ENCODE peak calls at places on chromosomes 2 and 18, in seven cellular contexts. G, S, W, C, O, Q and Z are unnamed samples.

GRCh38 chr2:118221952-118222594 is 133.8 kb downstream of the INSIG2 start:
- DNase-seq in Q (no peak), C (no peak), W (no peak), O (peak; percentile 89), S (peak; percentile 60), G (peak; percentile 33), Z (no peak)

GRCh38 chr2:43225788-43226557 is 433 bp downstream of the ZFP36L2 start:
- DNase-seq in C (no peak), W (peak; percentile 80), G (no peak), S (peak; percentile 80), O (peak; percentile 78), Q (no peak), Z (peak; percentile 24)

GRCh38 chr2:20415511-20415918 is 31.4 kb upstream of the RHOB start:
- DNase-seq in O (no peak), Q (no peak), G (no peak), C (no peak), W (no peak), S (peak; percentile 41), Z (peak; percentile 66)

GRCh38 chr2:46381263-46381849 is 84.1 kb downstream of the EPAS1 start:
- DNase-seq in C (no peak), G (peak; percentile 66), W (no peak), O (no peak), S (peak; percentile 36), Q (no peak), Z (no peak)

GRCh38 chr2:71605781-71606241 is 152.4 kb downstream of the DYSF start:
- DNase-seq in G (no peak), Q (no peak), O (no peak), W (peak; percentile 27), S (peak; percentile 46), C (peak; percentile 24), Z (no peak)

GRCh38 chr2:173151671-173152398 is 76.2 kb downstream of the MAP3K20 start:
- DNase-seq in Q (no peak), S (no peak), O (peak; percentile 69), G (peak; percentile 10), W (no peak), C (no peak), Z (peak; percentile 97)

GRCh38 chr2:232776435-232776834 is at the start of gene KCNJ13:
- DNase-seq in Q (no peak), O (no peak), S (no peak), G (no peak), C (no peak), W (no peak), Z (no peak)

GRCh38 chr2:118177318-118177717 is 89.0 kb downstream of the INSIG2 start:
- DNase-seq in O (no peak), C (no peak), W (no peak), G (no peak), S (no peak), Q (no peak), Z (no peak)

GRCh38 chr2:163897799-163898198 is 162.0 kb upstream of the FIGN start:
- DNase-seq in Q (no peak), G (no peak), C (no peak), O (no peak), W (no peak), S (no peak), Z (no peak)

GRCh38 chr2:8597094-8597493 is 84.8 kb upstream of the ID2 start:
- DNase-seq in G (no peak), W (no peak), O (no peak), Q (no peak), C (no peak), S (no peak), Z (no peak)

GRCh38 chr2:36458106-36458505 is 102.5 kb downstream of the CRIM1 start:
- DNase-seq in O (no peak), C (no peak), W (no peak), Q (no peak), S (no peak), G (no peak), Z (no peak)

GRCh38 chr2:191478754-191479679 is 198.9 kb upstream of the NABP1 start:
- DNase-seq in S (peak; percentile 81), G (no peak), O (peak; percentile 57), W (peak; percentile 53), C (no peak), Q (no peak), Z (no peak)

GRCh38 chr2:240182476-240182875 is 42.0 kb upstream of the OTOS start:
- DNase-seq in Q (no peak), W (no peak), G (no peak), O (no peak), C (no peak), S (no peak), Z (no peak)
- H3K27me3 ChIP-seq in Q (no peaks in the 10 kb centered on the region), W (peaks cover 34% of the 10 kb centered on the region), G (no peaks in the 10 kb centered on the region), O (peaks cover 85% of the 10 kb centered on the region), C (no peaks in the 10 kb centered on the region), S (no peaks in the 10 kb centered on the region), Z (peaks cover 8% of the 10 kb centered on the region)

GRCh38 chr18:59993560-59993959 is 93.8 kb downstream of the PMAIP1 start:
- DNase-seq in W (no peak), O (no peak), Q (no peak), G (no peak), C (no peak), S (no peak), Z (peak; percentile 47)

GRCh38 chr18:59988098-59988706 is 88.4 kb downstream of the PMAIP1 start:
- DNase-seq in W (no peak), O (peak; percentile 82), S (peak; percentile 65), C (peak; percentile 58), G (peak; percentile 6), Q (peak; percentile 20), Z (no peak)

GRCh38 chr18:59987102-59987501 is 87.3 kb downstream of the PMAIP1 start:
- DNase-seq in C (no peak), O (no peak), W (no peak), Q (no peak), G (no peak), S (no peak), Z (no peak)

GRCh38 chr18:59994357-59994756 is 94.6 kb downstream of the PMAIP1 start:
- DNase-seq in W (no peak), O (peak; percentile 8), C (no peak), Q (no peak), S (no peak), G (no peak), Z (no peak)

DNA sequence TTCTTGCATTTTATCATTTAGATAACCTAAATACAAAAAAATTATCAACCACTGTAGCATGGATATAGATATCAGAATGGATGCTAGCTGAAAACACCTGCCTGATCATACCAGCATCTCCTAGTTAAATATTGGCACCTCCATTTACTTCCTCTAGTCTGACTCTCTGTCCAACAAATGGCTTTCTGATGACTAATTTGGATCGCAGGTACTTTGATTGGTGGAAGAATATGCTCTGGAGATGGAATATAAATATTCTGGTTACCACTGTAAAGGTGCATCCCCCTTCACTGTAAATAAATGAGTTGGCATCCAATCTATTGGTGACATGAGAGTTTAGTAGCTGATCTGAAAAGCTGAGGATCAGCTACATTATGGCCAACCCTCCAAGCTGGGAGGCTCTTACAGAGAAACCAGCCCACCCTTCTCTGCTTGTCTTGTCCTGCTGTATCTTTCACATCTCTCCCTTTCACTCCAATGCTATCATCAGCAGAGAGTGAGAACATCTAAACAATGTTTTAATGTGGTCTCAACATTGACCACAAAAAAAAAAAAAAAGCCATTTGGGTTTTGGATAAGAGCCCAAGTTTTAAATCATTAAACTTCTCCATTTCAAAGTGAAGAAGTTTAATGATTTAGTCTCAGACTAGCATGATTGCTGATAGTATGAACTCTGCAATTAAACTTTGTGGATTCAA is 90.5 kb downstream of the PMAIP1 start:
- DNase-seq in W (no peak), C (no peak), G (no peak), O (no peak), Q (no peak), S (no peak), Z (no peak)
- H3K27me3 ChIP-seq in W (peaks cover 10% of the 10 kb centered on the region), C (no peaks in the 10 kb centered on the region), G (peaks cover 5% of the 10 kb centered on the region), O (peaks cover 20% of the 10 kb centered on the region), Q (peaks cover 13% of the 10 kb centered on the region), S (peaks cover 3% of the 10 kb centered on the region), Z (peaks cover under 1% of the 10 kb centered on the region)

GRCh38 chr2:236985940-236986339 is 99.7 kb upstream of the COPS8 start:
- DNase-seq in Q (no peak), W (no peak), C (no peak), O (no peak), S (no peak), G (no peak), Z (no peak)

GRCh38 chr2:236991874-236992273 is 93.8 kb upstream of the COPS8 start:
- DNase-seq in G (no peak), O (no peak), S (no peak), W (no peak), Q (no peak), C (no peak), Z (no peak)

GRCh38 chr2:236986524-236987330 is 99.0 kb upstream of the COPS8 start:
- DNase-seq in Q (no peak), G (no peak), S (no peak), C (no peak), W (peak; percentile 51), O (no peak), Z (no peak)

GRCh38 chr2:236988690-236989639 is 96.7 kb upstream of the COPS8 start:
- DNase-seq in Q (no peak), G (no peak), W (peak; percentile 53), O (peak; percentile 31), C (no peak), S (peak; percentile 81), Z (no peak)

GRCh38 chr2:236988216-236988615 is 97.5 kb upstream of the COPS8 start:
- DNase-seq in G (no peak), Q (no peak), W (no peak), C (no peak), S (no peak), O (no peak), Z (no peak)
- H3K27me3 ChIP-seq in G (no peaks in the 10 kb centered on the region), Q (no peaks in the 10 kb centered on the region), W (no peaks in the 10 kb centered on the region), C (no peaks in the 10 kb centered on the region), S (no peaks in the 10 kb centered on the region), O (no peaks in the 10 kb centered on the region), Z (peaks cover 19% of the 10 kb centered on the region)

GRCh38 chr2:48017136-48017535 is 110.8 kb upstream of the FBXO11 start:
- DNase-seq in W (no peak), O (no peak), S (no peak), C (no peak), G (no peak), Q (no peak), Z (no peak)
- H3K27me3 ChIP-seq in W (peaks cover under 1% of the 10 kb centered on the region), O (peaks cover 4% of the 10 kb centered on the region), S (no peaks in the 10 kb centered on the region), C (no peaks in the 10 kb centered on the region), G (no peaks in the 10 kb centered on the region), Q (no peaks in the 10 kb centered on the region), Z (peaks cover 3% of the 10 kb centered on the region)

DNA sequence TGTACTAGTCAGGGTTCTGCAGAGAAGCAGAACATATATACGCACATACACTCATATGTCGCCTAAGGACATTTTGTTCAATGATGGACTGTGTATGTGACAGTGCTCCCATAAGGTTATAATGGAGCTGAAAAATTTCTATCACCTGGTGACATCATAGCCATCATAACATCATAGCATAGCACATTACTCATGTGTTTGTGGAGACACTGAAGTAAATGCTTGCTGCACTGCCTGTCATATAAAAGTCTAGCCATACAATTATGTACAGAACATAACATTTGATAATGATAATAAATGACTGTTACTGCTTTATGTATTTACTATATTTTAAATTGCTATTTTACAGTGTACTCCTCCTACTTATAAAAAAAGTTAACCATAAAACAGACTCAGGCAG is 83.1 kb downstream of the TSN start:
- DNase-seq in Q (no peak), S (no peak), O (no peak), C (no peak), G (no peak), W (no peak), Z (no peak)
- H3K27me3 ChIP-seq in Q (no peaks in the 10 kb centered on the region), S (no peaks in the 10 kb centered on the region), O (peaks cover 24% of the 10 kb centered on the region), C (no peaks in the 10 kb centered on the region), G (peaks cover 4% of the 10 kb centered on the region), W (no peaks in the 10 kb centered on the region), Z (no peaks in the 10 kb centered on the region)